ENCODE peak calls at places on chromosomes 1 and 21, in four cellular contexts. One of them, this sample, is unnamed.
A peak's percentile ranks its signal among the peaks of the same experiment; 100 is the strongest.

GRCh38 chr21:28714795-28715464 is 277.7 kb downstream of the LTN1 start:
- DNase-seq in GM12878: no peak
- DNase-seq in K562: no peak
- DNase-seq in HepG2: no peak
- DNase-seq in this sample: no peak

GRCh38 chr1:20609541-20609940 is 20.6 kb downstream of the CDA start:
- DNase-seq in GM12878: no peak
- DNase-seq in K562: no peak
- DNase-seq in HepG2: no peak
- DNase-seq in this sample: no peak

GRCh38 chr1:53550201-53550741 is 91.1 kb downstream of the DMRTB1 start:
- DNase-seq in GM12878: no peak
- DNase-seq in K562: no peak
- DNase-seq in HepG2: no peak
- DNase-seq in this sample: no peak

GRCh38 chr1:54947540-54947939 is 32.9 kb upstream of the TMEM61 start:
- DNase-seq in GM12878: no peak
- DNase-seq in K562: no peak
- DNase-seq in HepG2: no peak
- DNase-seq in this sample: no peak

GRCh38 chr1:1080122-1080753 is 6.1 kb upstream of the RNF223 start:
- DNase-seq in GM12878: no peak
- DNase-seq in K562: peak; percentile 74
- DNase-seq in HepG2: peak; percentile 45
- DNase-seq in this sample: peak; percentile 75

GRCh38 chr1:227942716-227943261 is 4.9 kb downstream of the WNT9A start:
- DNase-seq in GM12878: no peak
- DNase-seq in K562: no peak
- DNase-seq in HepG2: no peak
- DNase-seq in this sample: no peak

GRCh38 chr1:211174375-211174774 is 40.4 kb upstream of the KCNH1 start:
- DNase-seq in GM12878: no peak
- DNase-seq in K562: no peak
- DNase-seq in HepG2: no peak
- DNase-seq in this sample: no peak

GRCh38 chr1:224458296-224458695 is 23.7 kb upstream of the WDR26 start:
- DNase-seq in GM12878: no peak
- DNase-seq in K562: no peak
- DNase-seq in HepG2: no peak
- DNase-seq in this sample: no peak

GRCh38 chr1:205316179-205316578 is 5.4 kb downstream of the NUAK2 start:
- DNase-seq in GM12878: no peak
- DNase-seq in K562: no peak
- DNase-seq in HepG2: no peak
- DNase-seq in this sample: no peak

GRCh38 chr1:10867914-10868598 is 71.6 kb upstream of the CASZ1 start:
- DNase-seq in GM12878: no peak
- DNase-seq in K562: no peak
- DNase-seq in HepG2: no peak
- DNase-seq in this sample: no peak
- TF ChIP-seq POLR2AphosphoS2 in GM12878: no peak
- TF ChIP-seq POLR2AphosphoS2 in K562: no peak
- TF ChIP-seq POLR2AphosphoS2 in HepG2: no peak
- TF ChIP-seq POLR2AphosphoS2 in this sample: no peak

GRCh38 chr1:17494114-17494729 is 45.3 kb upstream of the ARHGEF10L start:
- DNase-seq in GM12878: peak; percentile 15
- DNase-seq in K562: peak; percentile 87
- DNase-seq in HepG2: peak; percentile 58
- DNase-seq in this sample: peak; percentile 81
- TF ChIP-seq BHLHE40 in GM12878: no peak
- TF ChIP-seq BHLHE40 in K562: peak; percentile 47
- TF ChIP-seq BHLHE40 in HepG2: no peak
- TF ChIP-seq BHLHE40 in this sample: no peak

GRCh38 chr1:235067396-235068154 is 61.1 kb downstream of the TOMM20 start:
- DNase-seq in GM12878: no peak
- DNase-seq in K562: peak; percentile 63
- DNase-seq in HepG2: peak; percentile 58
- DNase-seq in this sample: peak; percentile 92
- TF ChIP-seq POLR2AphosphoS2 in GM12878: no peak
- TF ChIP-seq POLR2AphosphoS2 in K562: no peak
- TF ChIP-seq POLR2AphosphoS2 in HepG2: no peak
- TF ChIP-seq POLR2AphosphoS2 in this sample: no peak

DNA sequence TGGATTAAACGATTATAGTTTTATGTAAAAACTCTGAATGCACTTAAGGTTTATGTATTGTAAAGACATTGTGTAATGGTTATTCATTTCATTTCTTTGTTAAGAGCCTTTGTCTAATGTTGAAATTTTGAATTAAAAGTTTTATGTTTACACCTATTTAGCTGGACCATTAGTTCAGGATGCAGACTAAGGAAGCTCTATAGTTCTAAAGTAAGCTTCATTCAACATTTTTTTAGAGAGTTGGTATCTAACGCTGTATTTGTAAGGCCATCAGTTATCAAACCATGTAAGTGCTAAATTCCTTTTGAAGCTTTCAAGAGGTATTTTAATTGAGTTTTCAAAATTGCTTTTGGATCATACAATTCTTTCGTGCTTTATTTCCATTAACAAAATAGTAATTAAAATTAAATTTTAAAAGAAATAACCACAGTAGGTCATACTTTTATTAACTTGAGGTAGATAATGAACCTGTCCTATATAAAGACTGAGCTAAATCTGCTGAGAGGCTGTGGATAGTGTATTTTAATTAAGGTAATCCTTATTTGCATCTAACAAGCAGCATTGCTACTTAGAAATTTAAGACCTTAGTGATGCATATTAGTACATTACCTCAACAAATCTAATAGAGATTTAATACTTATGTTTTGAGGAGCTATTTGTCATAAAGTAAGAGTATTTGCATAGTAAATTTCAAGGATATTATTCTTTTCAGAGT is 47.9 kb downstream of the RWDD3 start:
- DNase-seq in GM12878: no peak
- DNase-seq in K562: no peak
- DNase-seq in HepG2: no peak
- DNase-seq in this sample: no peak
- TF ChIP-seq BHLHE40 in GM12878: no peak
- TF ChIP-seq BHLHE40 in K562: no peak
- TF ChIP-seq BHLHE40 in HepG2: no peak
- TF ChIP-seq BHLHE40 in this sample: no peak

GRCh38 chr1:184686540-184686939 is 68.1 kb downstream of the EDEM3 start:
- DNase-seq in GM12878: no peak
- DNase-seq in K562: no peak
- DNase-seq in HepG2: peak; percentile 19
- DNase-seq in this sample: no peak

GRCh38 chr1:184685116-184685515 is 69.5 kb downstream of the EDEM3 start:
- DNase-seq in GM12878: peak; percentile 63
- DNase-seq in K562: no peak
- DNase-seq in HepG2: no peak
- DNase-seq in this sample: no peak

GRCh38 chr1:184682956-184683355 is 71.7 kb downstream of the EDEM3 start:
- DNase-seq in GM12878: no peak
- DNase-seq in K562: no peak
- DNase-seq in HepG2: no peak
- DNase-seq in this sample: no peak

GRCh38 chr1:184684285-184685077 is 70.2 kb downstream of the EDEM3 start:
- DNase-seq in GM12878: no peak
- DNase-seq in K562: no peak
- DNase-seq in HepG2: no peak
- DNase-seq in this sample: no peak
- TF ChIP-seq POLR2AphosphoS2 in GM12878: no peak
- TF ChIP-seq POLR2AphosphoS2 in K562: no peak
- TF ChIP-seq POLR2AphosphoS2 in HepG2: no peak
- TF ChIP-seq POLR2AphosphoS2 in this sample: no peak

This sample was measured in A549.